ENCODE peak calls at places on chromosomes 16 and 17, in five cellular contexts. One of them, this sample, is unnamed.

GRCh38 chr17:7610641-7611040 is 4.1 kb downstream of the FXR2 start:
- DNase-seq in transverse colon: no peak
- DNase-seq in ovary: no peak
- DNase-seq in stomach: no peak
- DNase-seq in SK-N-SH: no peak
- DNase-seq in this sample: no peak

GRCh38 chr16:66240996-66241395 is 125.5 kb upstream of the CDH5 start:
- DNase-seq in transverse colon: no peak
- DNase-seq in ovary: no peak
- DNase-seq in stomach: no peak
- DNase-seq in SK-N-SH: no peak
- DNase-seq in this sample: no peak

GRCh38 chr16:54487933-54488332 is 201.3 kb upstream of the IRX3 start:
- DNase-seq in transverse colon: no peak
- DNase-seq in ovary: no peak
- DNase-seq in stomach: no peak
- DNase-seq in SK-N-SH: no peak
- DNase-seq in this sample: no peak

GRCh38 chr16:3963886-3964685 is 83.6 kb upstream of the CREBBP start:
- DNase-seq in transverse colon: no peak
- DNase-seq in ovary: no peak
- DNase-seq in stomach: no peak
- DNase-seq in SK-N-SH: no peak
- DNase-seq in this sample: no peak

GRCh38 chr17:81322271-81323082 is 27.4 kb upstream of the SLC38A10 start:
- DNase-seq in transverse colon: no peak
- DNase-seq in ovary: no peak
- DNase-seq in stomach: no peak
- DNase-seq in SK-N-SH: peak; percentile 94
- DNase-seq in this sample: no peak

GRCh38 chr17:72011561-72011960 is 109.3 kb upstream of the SOX9 start:
- DNase-seq in transverse colon: no peak
- DNase-seq in ovary: no peak
- DNase-seq in stomach: no peak
- DNase-seq in SK-N-SH: no peak
- DNase-seq in this sample: no peak

GRCh38 chr16:73794936-73795335 is 501.7 kb upstream of the PSMD7 start:
- DNase-seq in transverse colon: no peak
- DNase-seq in ovary: no peak
- DNase-seq in stomach: no peak
- DNase-seq in SK-N-SH: no peak
- DNase-seq in this sample: peak; percentile 19

GRCh38 chr17:32555611-32556310 is 69.0 kb downstream of the CDK5R1 start:
- DNase-seq in transverse colon: no peak
- DNase-seq in ovary: no peak
- DNase-seq in stomach: no peak
- DNase-seq in SK-N-SH: no peak
- DNase-seq in this sample: no peak

GRCh38 chr17:50565559-50566350 is 5.2 kb downstream of the CACNA1G start:
- DNase-seq in transverse colon: no peak
- DNase-seq in ovary: no peak
- DNase-seq in stomach: no peak
- DNase-seq in SK-N-SH: peak; percentile 94
- DNase-seq in this sample: no peak

GRCh38 chr16:63655846-63656245 is 1466.0 kb downstream of the CDH11 start:
- DNase-seq in transverse colon: no peak
- DNase-seq in ovary: no peak
- DNase-seq in stomach: no peak
- DNase-seq in SK-N-SH: no peak
- DNase-seq in this sample: no peak

GRCh38 chr17:56389356-56389755 is 204.1 kb upstream of the NOG start:
- DNase-seq in transverse colon: no peak
- DNase-seq in ovary: no peak
- DNase-seq in stomach: no peak
- DNase-seq in SK-N-SH: no peak
- DNase-seq in this sample: no peak

GRCh38 chr16:87724490-87725291 is 41.1 kb downstream of the KLHDC4 start:
- DNase-seq in transverse colon: peak; percentile 19
- DNase-seq in ovary: no peak
- DNase-seq in stomach: no peak
- DNase-seq in SK-N-SH: no peak
- DNase-seq in this sample: no peak

DNA sequence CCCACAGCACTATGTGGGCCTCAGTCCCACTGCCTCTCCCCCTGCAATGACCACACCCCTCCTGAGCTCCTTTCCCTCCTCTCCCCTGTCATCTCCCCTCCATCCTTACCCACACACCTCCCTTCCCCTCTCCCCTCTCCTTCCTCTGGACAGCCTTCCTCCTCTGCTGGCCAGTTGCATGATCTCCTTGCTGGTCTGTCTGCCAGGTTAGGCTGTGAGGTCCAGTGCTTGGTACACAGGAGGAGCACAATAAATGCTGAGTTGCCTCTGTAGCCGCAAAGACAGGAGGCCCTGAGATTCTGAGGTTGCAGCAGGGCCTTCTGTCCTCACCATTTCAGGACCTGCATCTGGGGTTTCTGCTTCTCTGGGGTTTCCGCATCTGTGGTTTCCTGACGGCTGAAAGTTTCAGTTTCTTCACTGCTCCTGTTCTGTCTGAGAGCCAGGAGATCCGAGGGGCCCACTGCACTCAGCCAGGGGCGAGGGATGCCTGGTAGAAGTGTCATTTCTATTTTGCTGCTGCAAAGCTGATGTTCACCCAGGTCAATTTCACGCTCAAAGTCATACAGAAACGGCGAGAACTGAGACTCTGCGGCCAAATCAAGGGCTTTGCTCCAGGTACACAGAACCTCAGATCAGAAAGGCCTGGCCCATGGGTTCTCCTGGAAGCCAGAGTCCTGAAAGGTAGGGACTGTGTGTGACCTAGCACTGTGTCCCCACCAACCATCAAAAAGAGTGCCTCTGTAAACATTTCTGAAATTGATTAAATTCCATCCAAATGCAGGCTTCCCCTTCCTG is 4.6 kb upstream of the SLC12A3 start:
- DNase-seq in transverse colon: peak; percentile 38
- DNase-seq in ovary: no peak
- DNase-seq in stomach: no peak
- DNase-seq in SK-N-SH: no peak
- DNase-seq in this sample: no peak
- TF ChIP-seq EP300 in transverse colon: no peak
- TF ChIP-seq EP300 in ovary: no peak
- TF ChIP-seq EP300 in stomach: no peak
- TF ChIP-seq EP300 in SK-N-SH: no peak
- TF ChIP-seq EP300 in this sample: no peak

GRCh38 chr17:46121165-46121764 is 72.0 kb downstream of the KANSL1 start:
- DNase-seq in transverse colon: no peak
- DNase-seq in ovary: no peak
- DNase-seq in stomach: no peak
- DNase-seq in SK-N-SH: no peak
- DNase-seq in this sample: no peak
- H3K27ac ChIP-seq in transverse colon: no peak overlapping the region
- H3K27ac ChIP-seq in ovary: no peak overlapping the region
- H3K27ac ChIP-seq in stomach: no peak overlapping the region
- H3K27ac ChIP-seq in SK-N-SH: no peak overlapping the region
- H3K27ac ChIP-seq in this sample: peak overlapping the region; percentile 42

GRCh38 chr16:85521737-85522042 is 91.4 kb upstream of the GSE1 start:
- DNase-seq in transverse colon: no peak
- DNase-seq in ovary: no peak
- DNase-seq in stomach: no peak
- DNase-seq in SK-N-SH: no peak
- DNase-seq in this sample: no peak

GRCh38 chr16:85522517-85522841 is 90.6 kb upstream of the GSE1 start:
- DNase-seq in transverse colon: no peak
- DNase-seq in ovary: no peak
- DNase-seq in stomach: no peak
- DNase-seq in SK-N-SH: no peak
- DNase-seq in this sample: no peak

GRCh38 chr16:85522842-85523601 is 90.1 kb upstream of the GSE1 start:
- DNase-seq in transverse colon: peak; percentile 46
- DNase-seq in ovary: no peak
- DNase-seq in stomach: peak; percentile 75
- DNase-seq in SK-N-SH: no peak
- DNase-seq in this sample: no peak

GRCh38 chr16:85519540-85520231 is 93.4 kb upstream of the GSE1 start:
- DNase-seq in transverse colon: no peak
- DNase-seq in ovary: no peak
- DNase-seq in stomach: no peak
- DNase-seq in SK-N-SH: no peak
- DNase-seq in this sample: no peak

GRCh38 chr16:85520853-85521736 is 92.0 kb upstream of the GSE1 start:
- DNase-seq in transverse colon: peak; percentile 91
- DNase-seq in ovary: no peak
- DNase-seq in stomach: peak; percentile 97
- DNase-seq in SK-N-SH: no peak
- DNase-seq in this sample: no peak
- TF ChIP-seq CTCF in transverse colon: no peak
- TF ChIP-seq CTCF in ovary: no peak
- TF ChIP-seq CTCF in stomach: no peak
- TF ChIP-seq CTCF in SK-N-SH: no peak
- TF ChIP-seq CTCF in this sample: no peak

DNA sequence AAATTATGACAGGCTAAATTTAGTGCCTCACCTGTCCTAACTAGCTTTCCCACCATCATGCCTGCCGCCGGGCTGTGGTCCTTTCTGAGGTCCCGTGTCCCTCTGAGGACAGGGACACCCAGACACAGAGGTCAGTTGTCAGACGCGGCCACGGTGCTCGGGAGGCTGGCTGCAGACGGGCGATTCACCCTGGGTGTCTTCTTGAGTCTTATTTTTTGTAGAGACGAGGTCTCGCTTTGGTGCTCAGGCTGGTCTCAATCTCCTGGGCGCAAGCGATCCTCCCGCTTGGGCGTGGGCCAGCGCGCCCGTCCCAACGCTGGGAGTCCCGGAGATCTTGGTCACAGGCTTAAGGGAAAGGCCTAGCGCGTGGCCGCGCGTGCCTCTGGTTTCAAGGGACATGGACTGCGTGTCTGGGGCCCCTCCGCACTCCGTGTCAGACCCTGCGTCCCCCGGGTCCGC is 797 bp upstream of the RAB11FIP3 start:
- DNase-seq in transverse colon: peak; percentile 44
- DNase-seq in ovary: peak; percentile 52
- DNase-seq in stomach: peak; percentile 40
- DNase-seq in SK-N-SH: no peak
- DNase-seq in this sample: peak; percentile 33
- TF ChIP-seq EP300 in transverse colon: no peak
- TF ChIP-seq EP300 in ovary: no peak
- TF ChIP-seq EP300 in stomach: peak; percentile 17
- TF ChIP-seq EP300 in SK-N-SH: no peak
- TF ChIP-seq EP300 in this sample: no peak

GRCh38 chr17:77957869-77958715 is at the start of gene TNRC6C:
- DNase-seq in transverse colon: peak; percentile 100
- DNase-seq in ovary: peak; percentile 100
- DNase-seq in stomach: peak; percentile 100
- DNase-seq in SK-N-SH: peak; percentile 100
- DNase-seq in this sample: peak; percentile 100
- H3K27ac ChIP-seq in transverse colon: peak within 1 kb of the TSS; percentile 81
- H3K27ac ChIP-seq in ovary: peak within 1 kb of the TSS; percentile 79
- H3K27ac ChIP-seq in stomach: peak within 1 kb of the TSS; percentile 99
- H3K27ac ChIP-seq in SK-N-SH: no peak within 1 kb of the TSS
- H3K27ac ChIP-seq in this sample: peak within 1 kb of the TSS; percentile 84

This sample was measured in tibial nerve.